ENCODE peak calls at places on chromosomes 13 and 19, in four cellular contexts. Z is PC-3, F is fibroblast of villous mesenchyme, N is GM06990. H is an unnamed sample.

GRCh38 chr19:1265611-1266115 is 3.5 kb upstream of the CIRBP start:
- DNase-seq in Z (peak), F (peak), N (peak), H (peak)

GRCh38 chr19:38228491-38229439 is 4.7 kb upstream of the DPF1 start:
- DNase-seq in Z (no peak), F (no peak), N (no peak), H (no peak)

GRCh38 chr13:113981201-113981605 is 7.3 kb upstream of the C13orf46 start:
- DNase-seq in Z (peak), F (no peak), N (no peak), H (no peak)

GRCh38 chr13:47572375-47572774 is 428.7 kb downstream of the SUCLA2 start:
- DNase-seq in Z (no peak), F (no peak), N (no peak), H (no peak)

GRCh38 chr19:7534531-7534980 is 961 bp upstream of the PNPLA6 start:
- DNase-seq in Z (peak), F (peak), N (no peak), H (peak)

GRCh38 chr13:113178896-113179167 is 20.4 kb downstream of the PROZ start:
- DNase-seq in Z (no peak), F (no peak), N (no peak), H (no peak)

GRCh38 chr13:98848736-98849135 is 96.3 kb upstream of the SLC15A1 start:
- DNase-seq in Z (no peak), F (no peak), N (no peak), H (peak)

GRCh38 chr13:113775451-113776145 is 16.6 kb downstream of the TMEM255B start:
- DNase-seq in Z (no peak), F (no peak), N (no peak), H (no peak)

GRCh38 chr19:20038358-20039202 is 725 bp downstream of the ZNF682 start:
- DNase-seq in Z (no peak), F (no peak), N (no peak), H (peak)

GRCh38 chr19:17183858-17184271 is 31.3 kb upstream of the USE1 start:
- DNase-seq in Z (no peak), F (no peak), N (no peak), H (no peak)

GRCh38 chr13:114079601-114080536 is 52.6 kb downstream of the RASA3 start:
- DNase-seq in Z (no peak), F (no peak), N (no peak), H (no peak)

GRCh38 chr19:6026390-6026897 is 48.5 kb upstream of the RANBP3 start:
- DNase-seq in Z (no peak), F (no peak), N (no peak), H (no peak)

GRCh38 chr19:42246143-42246868 is 3.9 kb upstream of the GSK3A start:
- DNase-seq in Z (peak), F (peak), N (no peak), H (peak)

GRCh38 chr13:70237131-70237530 is 128.9 kb upstream of the KLHL1 start:
- DNase-seq in Z (no peak), F (no peak), N (no peak), H (no peak)

GRCh38 chr13:43391021-43391420 is 367.6 kb downstream of the DNAJC15 start:
- DNase-seq in Z (no peak), F (no peak), N (no peak), H (no peak)

GRCh38 chr19:31450696-31451095 is 101.5 kb upstream of the TSHZ3 start:
- DNase-seq in Z (no peak), F (no peak), N (no peak), H (no peak)

GRCh38 chr19:32363175-32363574 is 17.8 kb downstream of the ZNF507 start:
- DNase-seq in Z (peak), F (peak), N (no peak), H (no peak)

DNA sequence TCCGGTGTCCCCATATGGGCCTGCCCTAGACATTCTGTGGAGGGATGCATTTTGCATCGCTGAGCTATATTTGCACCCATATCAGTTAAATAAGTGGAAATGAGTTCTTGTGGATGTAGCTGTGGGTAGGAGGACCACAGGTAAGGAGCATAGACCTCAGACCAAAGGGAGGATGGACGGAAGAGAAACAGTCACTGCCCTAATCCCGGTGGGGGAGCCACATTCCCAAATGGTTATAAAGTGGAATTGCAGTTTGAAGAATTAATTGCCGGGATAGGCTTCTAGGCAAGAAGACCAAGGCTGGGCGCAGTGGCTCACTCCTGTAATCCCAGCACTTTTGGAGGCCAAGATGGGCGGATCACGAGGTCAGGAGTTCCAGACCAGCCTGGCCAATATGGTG is 1.8 kb downstream of the SDHAF1 start:
- DNase-seq in Z (no peak), F (no peak), N (no peak), H (no peak)
- H3K4me3 ChIP-seq in Z (peak), F (no peak), N (no peak), H (no peak)

DNA sequence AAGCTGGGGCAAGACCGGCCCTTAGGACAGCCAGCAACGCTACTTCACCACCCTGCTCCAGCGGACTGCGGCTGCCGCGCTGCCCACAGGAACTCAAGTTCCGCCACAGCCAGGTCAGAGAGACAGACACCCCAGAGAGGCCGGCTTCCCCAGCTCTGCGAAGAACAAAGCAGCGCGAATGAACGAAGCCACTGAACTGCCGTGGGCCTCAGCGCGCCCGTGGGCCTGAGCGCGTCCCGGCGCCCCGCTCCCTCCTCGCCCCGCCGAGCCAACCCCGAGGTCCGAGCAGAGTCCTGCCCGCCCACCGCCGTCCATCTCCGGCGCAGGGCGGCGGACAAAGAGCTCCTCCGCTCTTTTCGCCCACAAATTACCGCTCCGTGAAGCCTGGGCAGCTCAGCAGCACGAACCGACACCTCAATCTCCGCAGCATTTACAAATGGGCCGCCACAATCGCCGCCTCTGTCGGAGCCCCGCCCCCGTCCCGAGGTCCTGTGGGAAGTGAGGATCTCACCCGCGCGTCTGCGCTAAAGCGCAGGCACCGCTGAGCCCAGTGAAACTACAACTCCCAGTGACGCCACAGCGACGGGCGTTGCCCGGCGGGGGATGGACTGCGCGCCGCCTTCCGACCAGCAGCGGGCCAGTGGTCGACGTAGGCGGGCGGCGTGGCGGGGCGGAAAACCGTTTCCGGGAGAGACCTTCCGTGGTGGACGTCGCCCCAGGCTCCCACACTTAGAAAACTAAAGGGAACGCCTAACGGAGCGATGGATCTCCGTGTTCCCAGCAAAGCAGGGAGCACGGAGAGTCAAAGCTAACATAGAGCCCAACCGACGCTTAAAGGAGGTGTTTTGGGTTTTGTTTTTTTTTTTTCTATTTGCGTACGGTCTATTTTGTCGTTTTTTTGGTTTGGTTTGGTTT is 158.7 kb downstream of the RNF17 start:
- DNase-seq in Z (peak), F (peak), N (peak), H (peak)
- TF ChIP-seq CTCF in Z (no peak), F (no peak), N (peak), H (no peak)

DNA sequence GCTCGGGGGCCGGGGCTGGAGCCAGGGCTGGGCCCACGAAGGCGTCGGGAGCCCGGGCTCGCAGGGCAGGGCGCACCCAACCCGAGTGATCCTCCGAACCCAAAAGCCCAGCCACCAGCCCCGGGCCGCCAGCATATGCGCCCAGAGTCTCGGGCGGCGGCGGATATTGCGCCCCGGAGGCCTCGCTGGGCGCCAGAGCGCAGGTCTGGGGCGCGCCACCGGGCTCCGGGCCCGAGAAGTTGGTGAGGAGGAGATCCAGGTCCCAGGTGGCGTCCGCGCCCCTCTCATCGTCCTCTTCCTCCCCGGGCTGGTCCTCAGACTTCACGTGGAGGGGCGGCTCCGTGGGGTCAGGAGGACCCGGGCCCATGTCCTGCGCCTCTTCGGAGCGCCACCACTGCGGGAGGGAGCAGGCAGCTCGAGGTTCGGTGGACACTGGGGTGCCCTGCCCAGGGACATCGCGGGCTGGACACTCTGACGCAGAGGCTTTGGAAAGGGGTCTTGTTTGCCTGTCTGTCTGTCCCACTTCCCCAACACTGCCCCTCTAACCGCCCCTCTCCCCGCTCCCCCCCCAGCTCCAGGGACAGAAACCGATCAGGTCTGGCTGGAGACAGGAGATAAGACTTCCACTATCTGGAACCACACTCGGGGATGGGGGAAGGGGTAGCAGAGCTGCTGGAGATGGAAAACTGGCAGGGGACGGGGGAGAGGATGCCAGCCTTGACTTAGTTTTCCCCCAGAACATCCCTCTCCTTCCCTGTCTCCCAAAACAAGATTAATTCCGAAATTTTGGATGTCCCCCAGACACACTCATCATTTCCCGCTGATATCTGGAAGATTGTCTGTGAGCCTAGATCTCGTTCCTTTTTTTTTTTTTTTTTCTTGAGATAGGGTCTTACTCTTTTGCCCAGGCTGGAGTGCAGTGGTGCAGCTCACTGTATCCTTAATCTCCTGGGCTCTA is 973 bp downstream of the KLF1 start:
- DNase-seq in Z (no peak), F (no peak), N (no peak), H (no peak)
- H3K4me3 ChIP-seq in Z (no peak), F (peak), N (peak), H (no peak)

GRCh38 chr19:44653977-44654784 is 10.5 kb downstream of the PVR start:
- DNase-seq in Z (peak), F (peak), N (peak), H (peak)
- TF ChIP-seq CTCF in Z (peak), F (peak), N (peak), H (peak)

DNA sequence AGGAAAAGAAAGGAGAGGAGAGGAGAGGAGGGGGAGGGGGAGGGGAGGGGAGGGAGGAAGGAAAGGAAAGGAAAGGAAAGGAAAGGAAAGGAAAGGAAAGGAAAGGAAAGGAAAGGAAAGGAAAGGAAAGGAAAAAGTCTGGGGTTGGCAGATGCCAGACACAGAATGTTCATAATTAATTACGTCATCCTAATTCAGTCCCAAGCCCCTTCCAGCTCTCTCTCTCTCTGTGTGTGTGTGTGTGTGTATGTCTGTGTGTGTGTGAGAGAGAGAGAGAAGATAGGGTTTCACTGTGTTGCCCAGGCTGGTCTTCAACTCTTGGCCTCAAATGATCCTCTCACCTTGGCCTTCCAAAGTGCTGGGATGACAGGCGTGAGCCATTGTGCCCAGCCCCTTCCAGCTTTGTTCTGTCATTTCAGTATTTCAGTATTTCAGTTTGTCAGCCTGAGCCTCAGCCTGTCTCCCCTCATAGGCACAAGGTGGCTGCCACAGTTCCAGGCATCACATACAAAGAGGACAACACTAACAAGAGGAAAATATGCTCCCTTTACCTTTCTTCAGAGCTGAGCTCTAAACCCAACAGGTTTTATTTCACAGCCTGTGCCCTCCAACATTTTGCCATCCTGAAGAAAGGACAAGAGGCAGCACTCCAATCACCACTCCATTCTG is 14.6 kb downstream of the IFNL3 start:
- DNase-seq in Z (no peak), F (no peak), N (no peak), H (no peak)
- H3K4me3 ChIP-seq in Z (no peak), F (no peak), N (no peak), H (no peak)

GRCh38 chr13:100063333-100063732 is 25.6 kb upstream of the PCCA start:
- DNase-seq in Z (no peak), F (peak), N (no peak), H (peak)

GRCh38 chr13:100063906-100064305 is 25.0 kb upstream of the PCCA start:
- DNase-seq in Z (no peak), F (no peak), N (no peak), H (no peak)

GRCh38 chr13:100068532-100068931 is 20.4 kb upstream of the PCCA start:
- DNase-seq in Z (no peak), F (no peak), N (no peak), H (no peak)

DNA sequence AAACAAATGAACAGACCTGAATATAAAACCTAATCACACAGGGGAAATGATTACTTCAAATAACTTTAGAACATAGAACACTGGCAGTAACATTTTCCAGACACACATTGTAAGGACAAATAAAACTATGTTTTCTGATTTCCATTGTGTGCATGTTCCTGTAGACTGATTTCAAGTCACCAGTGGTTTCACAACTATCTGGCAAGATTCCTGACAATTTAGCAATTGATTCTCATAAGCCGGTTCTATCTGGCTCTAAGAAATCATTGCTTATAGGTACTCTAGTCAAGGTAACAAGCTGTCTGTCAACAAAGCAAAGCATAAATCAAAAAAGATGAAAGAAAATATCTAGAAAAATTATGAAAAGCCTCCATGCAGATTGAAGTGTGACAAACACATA is 19.6 kb upstream of the PCCA start:
- DNase-seq in Z (no peak), F (peak), N (no peak), H (peak)
- TF ChIP-seq CTCF in Z (no peak), F (no peak), N (no peak), H (no peak)

GRCh38 chr19:4305659-4306058 is 1.3 kb downstream of the FSD1 start:
- DNase-seq in Z (no peak), F (no peak), N (no peak), H (no peak)

GRCh38 chr19:4305253-4305612 is 835 bp downstream of the FSD1 start:
- DNase-seq in Z (no peak), F (no peak), N (no peak), H (no peak)

GRCh38 chr19:4303778-4304508 is 455 bp upstream of the FSD1 start:
- DNase-seq in Z (no peak), F (no peak), N (no peak), H (no peak)

GRCh38 chr19:4302238-4302630 is at the start of gene TMIGD2:
- DNase-seq in Z (no peak), F (no peak), N (no peak), H (no peak)

GRCh38 chr19:4304509-4305252 is at the start of gene FSD1:
- DNase-seq in Z (peak), F (no peak), N (peak), H (peak)
- H3K4me3 ChIP-seq in Z (no peak), F (peak), N (peak), H (peak)

GRCh38 chr19:29422686-29423085 is 103.1 kb upstream of the VSTM2B start:
- DNase-seq in Z (no peak), F (no peak), N (no peak), H (no peak)
- TF ChIP-seq CTCF in Z (no peak), F (no peak), N (no peak), H (no peak)

GRCh38 chr19:18669883-18670282 is 13.6 kb upstream of the CRTC1 start:
- DNase-seq in Z (no peak), F (no peak), N (no peak), H (no peak)
- H3K4me3 ChIP-seq in Z (no peak), F (no peak), N (no peak), H (no peak)

H was measured in fibroblast of mammary gland.